ENCODE peak calls at places on chromosomes 2 and 18, in six cellular contexts. O is astrocyte of the cerebellum, S is astrocyte of the spinal cord, P is AG09309, M is AG04449, B is fibroblast of lung. E is an unnamed sample.
A peak's percentile ranks its signal among the peaks of the same experiment; 100 is the strongest.

GRCh38 chr2:197806317-197806633 is 1.9 kb downstream of the PLCL1 start:
- DNase-seq in P (no peak), M (no peak), B (no peak), O (no peak), S (no peak), E (no peak)

GRCh38 chr2:15686643-15687042 is 95.0 kb downstream of the DDX1 start:
- DNase-seq in B (no peak), O (no peak), P (no peak), M (no peak), S (no peak), E (no peak)

GRCh38 chr18:38940863-38941531 is 1375.4 kb upstream of the CELF4 start:
- DNase-seq in M (no peak), B (peak; percentile 69), S (peak; percentile 78), O (peak; percentile 15), P (no peak), E (peak; percentile 94)

GRCh38 chr2:146990311-146990781 is 854.5 kb upstream of the ACVR2A start:
- DNase-seq in B (peak; percentile 98), P (no peak), O (no peak), M (no peak), S (peak; percentile 52), E (no peak)

GRCh38 chr18:75854808-75855207 is 427.3 kb upstream of the SMIM21 start:
- DNase-seq in S (no peak), M (no peak), B (no peak), P (no peak), O (no peak), E (no peak)

GRCh38 chr18:66729459-66730239 is 125.8 kb upstream of the CDH19 start:
- DNase-seq in S (no peak), B (no peak), M (no peak), O (no peak), P (no peak), E (no peak)

GRCh38 chr18:63545094-63545493 is 2.9 kb downstream of the SERPINB12 start:
- DNase-seq in M (no peak), S (no peak), P (no peak), B (no peak), O (no peak), E (no peak)

GRCh38 chr2:127579231-127579630 is 43.7 kb downstream of the MYO7B start:
- DNase-seq in S (no peak), B (no peak), O (no peak), P (no peak), M (no peak), E (no peak)

GRCh38 chr2:226399006-226399405 is 400.6 kb downstream of the IRS1 start:
- DNase-seq in P (no peak), O (no peak), B (no peak), S (no peak), M (no peak), E (no peak)

GRCh38 chr2:15939556-15939853 is 845 bp upstream of the MYCN start:
- DNase-seq in P (no peak), B (no peak), O (no peak), M (no peak), S (no peak), E (peak; percentile 60)

GRCh38 chr2:54801422-54801821 is 78.0 kb downstream of the EML6 start:
- DNase-seq in M (no peak), S (no peak), O (no peak), B (no peak), P (no peak), E (no peak)

GRCh38 chr2:70897977-70898226 is 37.8 kb upstream of the ATP6V1B1 start:
- DNase-seq in M (no peak), S (no peak), B (no peak), O (no peak), P (no peak), E (no peak)

GRCh38 chr2:62505109-62505508 is 886 bp downstream of the TMEM17 start:
- DNase-seq in M (no peak), B (no peak), P (no peak), S (no peak), O (no peak), E (no peak)

GRCh38 chr18:77140439-77141109 is 8.0 kb upstream of the MBP start:
- DNase-seq in S (no peak), P (no peak), B (no peak), O (no peak), M (no peak), E (no peak)

GRCh38 chr2:133342283-133342895 is 225.9 kb downstream of the NCKAP5 start:
- DNase-seq in O (no peak), S (no peak), B (no peak), P (no peak), M (no peak), E (no peak)

GRCh38 chr2:205766765-205767359 is 84.6 kb downstream of the NRP2 start:
- DNase-seq in S (peak; percentile 74), M (no peak), O (peak; percentile 61), B (peak; percentile 77), P (no peak), E (peak; percentile 59)

GRCh38 chr2:72953528-72953927 is 36.2 kb downstream of the EMX1 start:
- DNase-seq in M (no peak), S (no peak), O (no peak), P (no peak), B (no peak), E (no peak)

GRCh38 chr2:237738255-237738654 is 60.3 kb upstream of the RBM44 start:
- DNase-seq in B (no peak), S (no peak), M (no peak), O (no peak), P (no peak), E (no peak)

GRCh38 chr2:188292446-188293239 is 969 bp downstream of the GULP1 start:
- DNase-seq in P (peak; percentile 82), B (peak; percentile 88), M (no peak), O (peak; percentile 73), S (peak; percentile 83), E (no peak)

GRCh38 chr2:149800624-149801220 is 213.1 kb upstream of the MMADHC start:
- DNase-seq in S (no peak), P (no peak), O (no peak), B (no peak), M (no peak), E (no peak)

DNA sequence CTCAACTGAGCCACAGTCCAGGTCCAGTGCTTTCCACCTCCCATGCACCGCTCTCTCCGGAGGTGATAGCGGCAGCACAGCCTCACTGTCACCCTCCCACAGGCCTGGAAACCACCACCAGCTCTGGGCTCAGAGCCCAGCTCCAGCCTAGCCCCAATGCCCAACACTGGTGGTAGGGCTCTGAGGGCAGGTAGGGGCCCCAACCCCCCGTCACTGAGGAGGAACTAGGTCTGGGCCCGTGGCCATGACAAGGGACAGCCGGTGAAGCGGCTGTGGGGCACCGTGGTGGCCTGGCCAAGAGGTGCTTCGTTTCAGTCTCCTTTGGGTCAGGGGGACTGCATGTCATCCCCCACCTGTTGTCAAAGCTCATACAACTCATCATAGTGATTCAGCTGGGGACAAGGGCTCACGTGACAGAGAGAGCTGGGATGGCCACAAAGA is 5.5 kb upstream of the TMEM214 start:
- DNase-seq in O (no peak), P (no peak), M (no peak), S (no peak), B (no peak), E (no peak)
- TF ChIP-seq CTCF in O (no peak), P (no peak), M (no peak), S (no peak), B (no peak), E (no peak)

GRCh38 chr18:596288-596881 is 403 bp upstream of the CLUL1 start:
- DNase-seq in O (no peak), M (no peak), P (no peak), S (peak; percentile 27), B (no peak), E (peak; percentile 81)
- H3K4me3 ChIP-seq in O (no peak overlapping the region), M (no peak overlapping the region), P (no peak overlapping the region), S (no peak overlapping the region), B (no peak overlapping the region), E (no peak overlapping the region)

DNA sequence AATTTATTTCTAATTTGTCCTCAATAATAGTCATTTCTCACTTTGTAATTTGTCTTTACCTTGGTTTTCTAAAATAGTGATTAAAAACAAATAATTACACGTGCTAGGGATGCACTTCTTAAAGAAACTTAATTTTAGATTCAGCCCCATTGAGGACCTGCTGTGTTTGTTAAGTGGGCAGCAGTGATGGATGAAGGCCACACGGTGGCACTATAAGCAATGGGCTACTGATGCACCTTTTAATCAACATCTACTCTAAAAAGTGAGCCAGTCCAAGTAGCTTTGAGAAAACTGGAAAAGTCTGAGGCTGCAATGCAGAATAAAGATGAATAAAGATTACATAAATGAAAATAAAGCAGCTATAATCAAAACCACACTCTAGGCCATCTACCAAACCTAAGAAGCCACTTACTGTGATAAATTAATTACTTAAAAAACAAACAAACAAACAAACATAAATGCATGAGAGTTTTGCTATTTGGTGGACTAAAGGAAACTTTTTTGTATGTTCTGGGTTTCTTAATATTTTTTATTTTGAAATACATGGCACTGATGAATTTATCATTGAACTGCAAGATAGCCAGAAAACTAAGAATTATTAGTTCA is 89.3 kb downstream of the PDE11A start:
- DNase-seq in M (no peak), O (peak; percentile 41), B (peak; percentile 48), P (no peak), S (peak; percentile 66), E (peak; percentile 56)
- TF ChIP-seq CTCF in M (peak; percentile 85), O (peak; percentile 96), B (peak; percentile 82), P (peak; percentile 87), S (peak; percentile 94), E (peak; percentile 80)

DNA sequence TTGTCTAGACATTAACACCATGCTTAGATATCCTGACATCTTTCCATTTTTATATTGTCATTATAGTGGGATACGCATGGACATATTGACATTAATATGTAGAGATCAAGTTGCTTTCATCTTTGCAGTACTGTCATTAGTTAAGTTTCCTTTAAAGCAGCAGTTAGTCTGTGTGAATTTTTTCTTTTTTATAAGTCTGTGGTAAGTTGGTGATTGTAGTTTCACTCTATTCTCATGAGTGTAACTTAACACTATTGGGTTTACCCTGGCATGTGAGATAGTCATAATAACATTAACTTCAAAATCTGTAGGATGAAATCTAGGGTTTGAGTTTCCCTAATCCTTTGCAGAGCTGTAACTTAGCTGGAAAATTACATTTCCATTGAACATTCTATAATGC is 47.4 kb upstream of the DARS1 start:
- DNase-seq in O (no peak), P (no peak), S (no peak), B (no peak), M (no peak), E (no peak)
- H3K4me3 ChIP-seq in O (no peak overlapping the region), P (no peak overlapping the region), S (no peak overlapping the region), B (no peak overlapping the region), M (no peak overlapping the region), E (no peak overlapping the region)

E was measured in GM12865.